ENCODE peak calls at places on chromosomes 3 and 15, in six cellular contexts. I is stimulated activated CD4-positive, alpha-beta T cell treated with anti-CD3 and anti-CD28 coated beads, Interleukin-4, amount 100 ng/mL, for 48 hours; P is activated gamma-delta T cell treated with Interleukin-2 at 50 U/mL for 16 hours; C is NCI-H748 treated with DMSO at 0.1 percent for 48 hours; Y is AG08396; L is frontal cortex. B is an unnamed sample.

GRCh38 chr3:20071182-20071581 is 30.9 kb downstream of the KAT2B start:
- DNase-seq in I (no peak), P (no peak), C (no peak), Y (no peak), L (no peak), B (no peak)

GRCh38 chr3:40490916-40491315 is 14.0 kb downstream of the ZNF619 start:
- DNase-seq in I (no peak), P (no peak), C (no peak), Y (no peak), L (no peak), B (no peak)

GRCh38 chr3:23096041-23096440 is 107.1 kb upstream of the UBE2E2 start:
- DNase-seq in I (no peak), P (no peak), C (no peak), Y (no peak), L (no peak), B (no peak)

GRCh38 chr3:196886175-196886574 is 18.5 kb downstream of the SENP5 start:
- DNase-seq in I (peak), P (no peak), C (no peak), Y (no peak), L (no peak), B (no peak)

GRCh38 chr15:92332125-92332899 is 61.4 kb upstream of the ST8SIA2 start:
- DNase-seq in I (no peak), P (no peak), C (no peak), Y (no peak), L (no peak), B (no peak)

GRCh38 chr3:87798567-87798947 is 260.2 kb downstream of the CGGBP1 start:
- DNase-seq in I (no peak), P (no peak), C (no peak), Y (no peak), L (no peak), B (no peak)

GRCh38 chr3:9153763-9154601 is 95.5 kb downstream of the SRGAP3 start:
- DNase-seq in I (no peak), P (no peak), C (no peak), Y (peak), L (peak), B (no peak)

GRCh38 chr3:142676151-142676550 is 47.7 kb upstream of the TRPC1 start:
- DNase-seq in I (no peak), P (no peak), C (no peak), Y (no peak), L (no peak), B (no peak)

GRCh38 chr15:66692808-66693596 is 9.0 kb upstream of the SMAD6 start:
- DNase-seq in I (no peak), P (no peak), C (no peak), Y (no peak), L (no peak), B (no peak)

GRCh38 chr15:47609693-47610092 is 107.6 kb upstream of the SEMA6D start:
- DNase-seq in I (no peak), P (no peak), C (peak), Y (no peak), L (no peak), B (no peak)